ENCODE peak calls at places on chromosomes 13 and 19, in four cellular contexts. I, H, P and Q are unnamed samples.

GRCh38 chr19:41430907-41431306 is 3.7 kb upstream of the B3GNT8 start:
- DNase-seq in P (no peak), I (no peak), H (no peak), Q (no peak)

GRCh38 chr13:110411316-110412105 is 104.4 kb downstream of the COL4A2 start:
- DNase-seq in I (no peak), H (no peak), P (no peak), Q (no peak)

GRCh38 chr19:7612282-7613274 is 16.8 kb downstream of the XAB2 start:
- DNase-seq in H (no peak), P (no peak), I (no peak), Q (no peak)

GRCh38 chr13:46321494-46322225 is 65.4 kb downstream of the RUBCNL start:
- DNase-seq in P (peak; percentile 68), H (peak; percentile 24), I (peak; percentile 18), Q (peak; percentile 72)

GRCh38 chr19:46624958-46625661 is at the start of gene PTGIR:
- DNase-seq in H (no peak), I (no peak), P (peak; percentile 58), Q (no peak)

GRCh38 chr13:113907637-113908617 is 44.1 kb upstream of the GAS6 start:
- DNase-seq in H (no peak), P (no peak), I (no peak), Q (no peak)

GRCh38 chr19:6632002-6632621 is 37.8 kb downstream of the TNFSF14 start:
- DNase-seq in P (peak; percentile 85), I (peak; percentile 66), H (peak; percentile 84), Q (peak; percentile 60)

GRCh38 chr19:4523306-4524110 is 5.2 kb upstream of the PLIN4 start:
- DNase-seq in P (peak; percentile 79), I (peak; percentile 51), H (no peak), Q (peak; percentile 67)

GRCh38 chr19:14440049-14440448 is 6.9 kb downstream of the PKN1 start:
- DNase-seq in I (no peak), P (peak; percentile 92), H (peak; percentile 37), Q (no peak)

GRCh38 chr19:14441041-14441938 is 8.2 kb downstream of the PKN1 start:
- DNase-seq in I (no peak), H (no peak), P (no peak), Q (no peak)

GRCh38 chr19:14435320-14436050 is 2.4 kb downstream of the PKN1 start:
- DNase-seq in P (no peak), H (no peak), I (no peak), Q (no peak)

GRCh38 chr19:14437578-14438140 is 4.6 kb downstream of the PKN1 start:
- DNase-seq in H (no peak), P (no peak), I (no peak), Q (no peak)

DNA sequence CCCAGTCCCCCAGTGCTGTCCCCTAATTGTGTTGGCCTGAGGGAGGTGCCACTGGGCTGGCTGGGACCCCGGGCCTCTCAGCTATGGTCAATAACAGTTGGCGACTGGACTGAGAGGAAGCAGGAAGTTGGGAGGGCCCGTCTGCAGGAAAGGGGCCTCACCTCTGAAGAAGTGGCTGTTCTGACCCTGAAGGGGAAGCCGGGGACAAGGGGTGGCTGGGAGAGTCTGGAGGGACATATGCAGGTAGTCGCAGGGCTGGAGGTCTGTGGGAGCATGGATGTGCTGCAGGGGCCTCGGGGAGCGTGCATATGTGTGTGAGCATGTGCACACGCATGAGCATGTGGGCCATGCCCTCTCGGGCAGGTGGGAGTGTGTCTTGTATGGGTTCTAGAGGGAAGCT is 5.9 kb downstream of the PKN1 start:
- DNase-seq in P (no peak), H (no peak), I (no peak), Q (no peak)
- TF ChIP-seq SP1 in P (no peak), H (no peak), I (no peak), Q (no peak)

GRCh38 chr19:22600690-22601648 is 33.2 kb upstream of the ZNF492 start:
- DNase-seq in P (no peak), H (no peak), I (no peak), Q (no peak)
- TF ChIP-seq FOXK2 in P (no peak), H (no peak), I (no peak), Q (no peak)

GRCh38 chr19:18021121-18021755 is 13.3 kb downstream of the ARRDC2 start:
- DNase-seq in H (no peak), I (no peak), P (peak; percentile 83), Q (no peak)
- TF ChIP-seq SP1 in H (no peak), I (no peak), P (no peak), Q (no peak)

DNA sequence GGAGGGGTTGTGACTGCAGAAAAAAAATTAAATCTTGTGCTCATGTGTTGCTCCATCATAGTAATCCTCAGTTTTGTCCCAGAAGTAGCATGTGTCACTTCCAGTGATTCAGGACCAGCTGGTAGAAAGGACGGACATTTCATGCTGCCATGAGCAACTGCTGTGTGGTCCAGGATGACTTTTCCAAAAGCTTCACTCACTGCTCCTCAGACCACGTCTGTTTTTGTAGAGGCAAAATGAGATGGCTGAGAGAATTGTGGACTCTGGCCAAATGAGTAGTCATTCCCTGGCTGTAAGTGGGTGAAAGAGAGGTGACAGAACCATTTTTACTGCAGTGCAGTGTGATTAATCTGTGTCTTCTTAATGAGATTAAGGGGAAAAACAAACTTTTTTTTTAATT is 71.3 kb downstream of the ITGBL1 start:
- DNase-seq in I (no peak), H (no peak), P (no peak), Q (no peak)
- TF ChIP-seq FOXK2 in I (no peak), H (no peak), P (no peak), Q (no peak)

DNA sequence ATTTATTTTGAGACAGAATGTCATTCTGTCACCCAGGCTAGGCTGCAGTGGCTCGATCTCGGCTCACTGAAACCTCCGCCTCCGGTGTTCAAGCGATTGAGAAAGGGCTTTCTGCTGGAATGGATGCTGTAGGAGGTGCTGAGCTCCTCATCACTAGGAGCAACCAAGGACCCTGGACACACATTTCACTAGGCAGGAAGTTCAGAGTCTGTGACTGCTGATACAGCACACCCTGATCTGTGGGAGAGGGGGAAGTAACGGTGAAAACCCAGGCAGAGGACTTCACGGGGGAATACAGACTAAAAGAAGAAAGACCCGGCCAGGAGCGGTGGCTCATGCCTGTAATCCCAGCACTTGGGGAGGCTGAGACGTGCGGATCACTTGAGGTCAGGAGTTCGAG is 11.9 kb upstream of the NOTCH3 start:
- DNase-seq in I (no peak), P (no peak), H (no peak), Q (no peak)
- TF ChIP-seq SP1 in I (no peak), P (no peak), H (no peak), Q (no peak)

GRCh38 chr13:30429721-30430694 is 7.7 kb downstream of the UBE2L5 start:
- DNase-seq in P (peak; percentile 22), I (no peak), H (peak; percentile 59), Q (no peak)
- TF ChIP-seq FOXK2 in P (no peak), I (no peak), H (no peak), Q (no peak)

GRCh38 chr19:31282346-31282745 is 66.9 kb downstream of the TSHZ3 start:
- DNase-seq in I (no peak), P (no peak), H (no peak), Q (no peak)
- TF ChIP-seq SP1 in I (no peak), P (no peak), H (no peak), Q (no peak)

GRCh38 chr13:50701469-50701868 is 142.0 kb downstream of the DLEU7 start:
- DNase-seq in H (no peak), I (no peak), P (no peak), Q (no peak)

GRCh38 chr13:50693755-50694154 is 149.7 kb downstream of the DLEU7 start:
- DNase-seq in I (no peak), P (no peak), H (no peak), Q (no peak)

GRCh38 chr13:50700664-50701266 is 142.7 kb downstream of the DLEU7 start:
- DNase-seq in P (no peak), H (no peak), I (no peak), Q (no peak)

GRCh38 chr13:50699874-50700663 is 143.4 kb downstream of the DLEU7 start:
- DNase-seq in P (no peak), H (no peak), I (no peak), Q (no peak)

GRCh38 chr13:50697746-50698526 is 145.6 kb downstream of the DLEU7 start:
- DNase-seq in I (no peak), P (no peak), H (no peak), Q (no peak)
- TF ChIP-seq FOXK2 in I (no peak), P (no peak), H (no peak), Q (no peak)

GRCh38 chr19:10691883-10692282 is 9.4 kb upstream of the QTRT1 start:
- DNase-seq in I (no peak), H (no peak), P (no peak), Q (no peak)

GRCh38 chr19:10688545-10689280 is 12.5 kb upstream of the QTRT1 start:
- DNase-seq in I (no peak), P (no peak), H (no peak), Q (no peak)

GRCh38 chr19:10692673-10693264 is 8.5 kb upstream of the QTRT1 start:
- DNase-seq in P (peak; percentile 20), I (no peak), H (no peak), Q (no peak)

GRCh38 chr19:10691178-10691881 is 9.9 kb upstream of the QTRT1 start:
- DNase-seq in I (no peak), H (no peak), P (no peak), Q (no peak)

DNA sequence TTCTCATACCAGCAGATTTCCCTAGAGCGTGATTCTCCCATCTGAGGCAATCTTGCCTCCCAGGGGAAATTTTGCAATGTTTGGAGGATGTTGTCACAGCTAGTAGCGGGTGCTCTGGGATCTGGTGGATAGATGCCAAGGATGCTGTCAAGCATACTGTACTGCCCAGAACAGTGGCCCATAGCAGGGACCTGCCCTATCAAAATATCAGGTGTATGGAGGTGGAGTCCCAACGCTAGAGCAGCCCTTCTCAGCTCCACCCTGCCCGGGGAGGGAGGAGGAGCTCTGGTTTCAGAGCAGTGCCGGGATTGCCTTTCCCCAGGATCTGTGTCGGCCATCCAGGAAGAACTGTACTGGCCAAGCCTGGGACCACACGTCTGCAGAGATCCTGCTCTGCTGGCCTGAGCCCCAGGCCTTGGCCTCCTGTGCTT is 10.9 kb upstream of the QTRT1 start:
- DNase-seq in H (no peak), I (no peak), P (no peak), Q (no peak)
- TF ChIP-seq SP1 in H (no peak), I (no peak), P (no peak), Q (no peak)